ENCODE peak calls at places on chromosomes 7 and 10, in ten cellular contexts. I, P, G, J, U, N, X, E, K and H are unnamed samples.

GRCh38 chr10:73439055-73439454 is 5.7 kb upstream of the MSS51 start:
- DNase-seq in I (no peak), P (peak; percentile 44), G (no peak), J (no peak), U (peak; percentile 59), N (no peak), X (no peak), E (no peak), K (no peak), H (no peak)

GRCh38 chr7:102220229-102220850 is 66.3 kb upstream of the SH2B2 start:
- DNase-seq in I (no peak), P (no peak), G (peak; percentile 58), J (no peak), U (no peak), N (no peak), X (no peak), E (no peak), K (no peak), H (no peak)

GRCh38 chr10:89734616-89735015 is 33.2 kb downstream of the KIF20B start:
- DNase-seq in I (no peak), P (no peak), G (no peak), J (no peak), U (no peak), N (no peak), X (no peak), E (no peak), K (no peak), H (no peak)

GRCh38 chr10:123514996-123515395 is 151.2 kb upstream of the GPR26 start:
- DNase-seq in I (no peak), P (no peak), G (no peak), J (no peak), U (no peak), N (no peak), X (no peak), E (no peak), K (no peak), H (no peak)

GRCh38 chr7:23618241-23618640 is 21.1 kb downstream of the CCDC126 start:
- DNase-seq in I (no peak), P (no peak), G (no peak), J (no peak), U (peak; percentile 68), N (no peak), X (no peak), E (no peak), K (no peak), H (no peak)

GRCh38 chr7:153939654-153940053 is 112.5 kb upstream of the DPP6 start:
- DNase-seq in I (no peak), P (no peak), G (no peak), J (no peak), U (no peak), N (no peak), X (no peak), E (no peak), K (no peak), H (no peak)

GRCh38 chr10:15311885-15312280 is 59.2 kb downstream of the FAM171A1 start:
- DNase-seq in I (no peak), P (no peak), G (no peak), J (no peak), U (no peak), N (no peak), X (no peak), E (no peak), K (no peak), H (no peak)

GRCh38 chr7:73966941-73967831 is 60.8 kb upstream of the ELN start:
- DNase-seq in I (no peak), P (no peak), G (no peak), J (no peak), U (no peak), N (no peak), X (no peak), E (no peak), K (no peak), H (no peak)

GRCh38 chr7:116777613-116778380 is 84.6 kb upstream of the CAPZA2 start:
- DNase-seq in I (no peak), P (peak; percentile 54), G (no peak), J (peak; percentile 9), U (peak; percentile 65), N (no peak), X (no peak), E (no peak), K (no peak), H (no peak)

GRCh38 chr10:61215276-61215675 is 237.9 kb downstream of the TMEM26 start:
- DNase-seq in I (no peak), P (no peak), G (no peak), J (no peak), U (no peak), N (no peak), X (no peak), E (no peak), K (no peak), H (no peak)

GRCh38 chr7:51633596-51633995 is 317.0 kb upstream of the COBL start:
- DNase-seq in I (no peak), P (no peak), G (no peak), J (no peak), U (no peak), N (no peak), X (no peak), E (no peak), K (no peak), H (no peak)

GRCh38 chr7:108294595-108294994 is 161.6 kb downstream of the NRCAM start:
- DNase-seq in I (no peak), P (peak; percentile 45), G (no peak), J (no peak), U (peak; percentile 41), N (no peak), X (no peak), E (no peak), K (no peak), H (no peak)

GRCh38 chr7:82926477-82926876 is 236.2 kb downstream of the PCLO start:
- DNase-seq in I (no peak), P (no peak), G (no peak), J (no peak), U (no peak), N (no peak), X (no peak), E (no peak), K (no peak), H (no peak)

GRCh38 chr7:31371621-31372020 is 31.1 kb upstream of the NEUROD6 start:
- DNase-seq in I (no peak), P (no peak), G (peak; percentile 65), J (no peak), U (no peak), N (no peak), X (no peak), E (no peak), K (no peak), H (no peak)

GRCh38 chr7:112161253-112162160 is 44.7 kb downstream of the DOCK4 start:
- DNase-seq in I (no peak), P (peak; percentile 18), G (no peak), J (no peak), U (no peak), N (no peak), X (no peak), E (peak; percentile 30), K (no peak), H (no peak)